ENCODE peak calls at places on chromosomes 11 and 22, in six cellular contexts. Q, C, L, P, F and M are unnamed samples.

GRCh38 chr11:43367382-43368178 is 8.9 kb downstream of the TTC17 start:
- DNase-seq in P (no peak), L (no peak), F (no peak), Q (no peak), C (no peak), M (no peak)

GRCh38 chr11:35747638-35748037 is 85.1 kb downstream of the TRIM44 start:
- DNase-seq in Q (no peak), C (no peak), F (no peak), P (no peak), L (no peak), M (no peak)

GRCh38 chr11:2363816-2364370 is 13.2 kb upstream of the CD81 start:
- DNase-seq in L (no peak), P (no peak), C (no peak), Q (no peak), F (no peak), M (no peak)

GRCh38 chr11:1936072-1936780 is 10.9 kb upstream of the MRPL23 start:
- DNase-seq in F (peak), P (peak), L (no peak), Q (no peak), C (peak), M (no peak)

GRCh38 chr11:44324222-44324621 is 14.3 kb upstream of the ALX4 start:
- DNase-seq in L (no peak), P (no peak), F (no peak), C (no peak), Q (no peak), M (no peak)

GRCh38 chr11:3105791-3106735 is 48.8 kb upstream of the CARS1 start:
- DNase-seq in L (peak), F (no peak), Q (no peak), P (peak), C (peak), M (no peak)

GRCh38 chr11:120326228-120326627 is 1.1 kb downstream of the TLCD5 start:
- DNase-seq in P (no peak), Q (no peak), C (no peak), L (no peak), F (no peak), M (no peak)

GRCh38 chr11:44658451-44658850 is 68.3 kb upstream of the TSPAN18 start:
- DNase-seq in L (no peak), C (no peak), F (no peak), P (no peak), Q (peak), M (no peak)

GRCh38 chr11:127003260-127003981 is 2.9 kb upstream of the KIRREL3 start:
- DNase-seq in C (peak), L (no peak), F (no peak), P (no peak), Q (peak), M (no peak)

GRCh38 chr11:69305885-69306540 is 12.1 kb downstream of the MYEOV start:
- DNase-seq in C (no peak), P (no peak), L (no peak), Q (no peak), F (no peak), M (no peak)

GRCh38 chr11:94838027-94838610 is 70.0 kb downstream of the AMOTL1 start:
- DNase-seq in L (no peak), C (no peak), F (no peak), Q (no peak), P (no peak), M (no peak)

GRCh38 chr11:5553347-5553746 is 5.0 kb upstream of the OR52H1 start:
- DNase-seq in L (no peak), Q (no peak), F (no peak), C (no peak), P (no peak), M (no peak)

GRCh38 chr22:26428515-26429457 is at the start of gene ASPHD2:
- DNase-seq in Q (peak), P (peak), F (peak), C (peak), L (peak), M (peak)

GRCh38 chr11:12636871-12637410 is 37.3 kb upstream of the TEAD1 start:
- DNase-seq in F (no peak), Q (no peak), L (no peak), C (no peak), P (no peak), M (no peak)

DNA sequence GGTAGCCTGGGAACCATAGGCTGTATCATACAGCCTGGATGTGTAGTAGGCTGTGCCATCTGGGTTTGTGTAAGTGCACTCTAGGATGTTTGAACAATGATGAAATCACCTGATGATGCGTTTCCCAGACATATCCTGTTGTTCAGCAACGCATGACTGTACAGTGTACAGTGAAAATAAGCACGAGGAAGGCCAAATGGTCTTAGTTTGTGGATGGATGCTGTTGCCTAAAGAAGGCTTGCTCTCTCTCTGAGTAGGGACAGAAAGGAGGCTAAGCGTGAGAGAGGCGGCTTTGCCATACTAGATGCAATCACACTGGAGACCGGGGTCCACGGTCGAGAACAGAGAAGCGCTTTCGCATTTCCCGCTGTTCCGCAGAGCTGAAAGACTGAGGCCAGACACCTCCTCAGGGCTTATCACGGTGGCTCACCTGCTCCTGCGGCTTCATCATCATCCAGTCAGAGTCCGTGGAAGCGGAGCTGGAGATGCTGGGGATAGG is 27.6 kb upstream of the APLP2 start:
- DNase-seq in Q (peak), L (no peak), C (no peak), P (no peak), F (no peak), M (no peak)
- TF ChIP-seq EP300 in Q (no peak), L (no peak), C (no peak), P (no peak), F (no peak), M (no peak)

DNA sequence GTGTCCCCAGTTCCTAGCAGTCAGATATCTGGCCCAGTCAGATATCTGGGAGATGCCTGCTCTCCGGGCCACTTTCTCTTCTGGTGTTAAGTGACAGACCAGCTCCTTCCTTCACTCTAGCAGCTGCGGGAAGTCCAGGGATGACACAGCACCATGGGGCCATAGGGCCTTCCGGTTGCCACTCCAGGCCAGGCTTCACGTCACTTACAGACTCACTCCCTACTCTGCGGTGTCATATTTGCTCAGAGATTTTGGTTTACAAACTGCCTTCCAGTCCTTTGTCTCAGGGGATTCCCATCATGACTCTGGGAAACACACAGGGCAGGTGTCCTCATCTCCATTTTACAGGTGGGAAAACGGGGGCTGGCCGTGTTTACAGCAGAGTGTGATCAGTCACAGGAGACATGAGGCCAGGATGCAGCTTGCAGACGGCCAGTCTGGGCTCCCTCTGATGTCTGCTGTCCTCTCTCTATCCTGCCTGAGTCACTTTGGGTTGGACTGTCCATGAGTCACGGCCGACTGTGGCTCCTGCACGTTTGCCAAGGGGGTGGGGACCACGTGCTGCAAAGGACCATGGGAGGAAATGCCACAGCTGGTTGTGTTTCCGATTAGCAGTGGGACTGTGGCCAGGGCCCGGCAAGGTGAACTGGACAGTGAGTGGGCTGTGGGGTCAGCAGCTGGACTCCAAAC is 8.2 kb upstream of the TBC1D22A start:
- DNase-seq in F (peak), C (no peak), P (peak), Q (peak), L (peak), M (peak)
- TF ChIP-seq EP300 in F (peak), C (no peak), P (no peak), Q (peak), L (peak), M (no peak)

GRCh38 chr11:117986981-117987495 is 844 bp downstream of the IL10RA start:
- DNase-seq in P (no peak), F (no peak), L (no peak), Q (no peak), C (no peak), M (peak)
- TF ChIP-seq EP300 in P (no peak), F (no peak), L (no peak), Q (no peak), C (no peak), M (no peak)

GRCh38 chr22:29797351-29797750 is 30.2 kb downstream of the UQCR10 start:
- DNase-seq in L (no peak), F (no peak), P (no peak), C (no peak), Q (no peak), M (no peak)
- TF ChIP-seq EP300 in L (no peak), F (no peak), P (no peak), C (no peak), Q (no peak), M (no peak)

DNA sequence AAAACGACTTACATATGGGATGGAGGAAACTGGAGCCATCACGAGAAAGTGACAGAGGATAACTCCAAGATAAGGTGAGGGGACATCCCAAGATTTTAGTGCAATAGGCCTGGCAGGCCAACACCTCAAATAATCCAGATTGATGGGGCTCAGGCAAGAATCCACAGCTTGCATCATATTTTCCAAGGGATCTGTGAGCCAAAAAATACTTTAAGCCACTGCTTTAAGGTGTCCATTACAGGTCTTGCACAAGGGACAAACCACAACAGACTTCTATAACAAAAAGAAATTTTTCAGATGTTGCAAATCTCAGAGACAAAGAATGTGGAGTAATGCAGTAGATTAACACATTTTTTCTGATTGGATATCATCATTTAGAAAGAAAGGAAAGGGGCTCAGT is 45.6 kb downstream of the DENND5A start:
- DNase-seq in Q (no peak), C (peak), L (no peak), F (no peak), P (no peak), M (no peak)
- TF ChIP-seq EP300 in Q (no peak), C (no peak), L (no peak), F (peak), P (no peak), M (no peak)

GRCh38 chr11:10881892-10882291 is 24.0 kb upstream of the ZBED5 start:
- DNase-seq in F (no peak), C (no peak), P (no peak), Q (no peak), L (no peak), M (no peak)
- TF ChIP-seq EP300 in F (no peak), C (no peak), P (no peak), Q (no peak), L (no peak), M (no peak)

GRCh38 chr11:106690923-106691322 is 327.4 kb downstream of the GUCY1A2 start:
- DNase-seq in C (no peak), P (no peak), L (no peak), Q (no peak), F (no peak), M (no peak)
- TF ChIP-seq EP300 in C (no peak), P (no peak), L (no peak), Q (no peak), F (no peak), M (no peak)

GRCh38 chr11:65274734-65275682 is 13.2 kb downstream of the POLA2 start:
- DNase-seq in P (peak), L (peak), F (peak), C (no peak), Q (peak), M (peak)
- TF ChIP-seq EP300 in P (no peak), L (no peak), F (no peak), C (no peak), Q (no peak), M (no peak)